ENCODE peak calls at places on chromosomes 7 and 10, in five cellular contexts. One of them, this sample, is unnamed.

GRCh38 chr10:90751107-90751997 is 106.5 kb downstream of the HTR7 start:
- DNase-seq in NCI-H1092: peak; percentile 9
- DNase-seq in smooth muscle cell of the brain vasculature: no peak
- DNase-seq in foreskin fibroblast: peak; percentile 62
- DNase-seq in NCI-H187: no peak
- DNase-seq in this sample: peak; percentile 59

GRCh38 chr7:123366991-123367390 is 167.2 kb upstream of the SLC13A1 start:
- DNase-seq in smooth muscle cell of the brain vasculature: no peak
- DNase-seq in foreskin fibroblast: no peak
- DNase-seq in NCI-H187: no peak
- DNase-seq in NCI-H1092: peak; percentile 16
- DNase-seq in this sample: no peak

GRCh38 chr10:123140164-123140982 is 4.6 kb downstream of the HMX3 start:
- DNase-seq in NCI-H1092: no peak
- DNase-seq in foreskin fibroblast: no peak
- DNase-seq in smooth muscle cell of the brain vasculature: no peak
- DNase-seq in NCI-H187: no peak
- DNase-seq in this sample: no peak

GRCh38 chr10:35813219-35813618 is 171.1 kb upstream of the FZD8 start:
- DNase-seq in NCI-H1092: no peak
- DNase-seq in foreskin fibroblast: no peak
- DNase-seq in smooth muscle cell of the brain vasculature: no peak
- DNase-seq in NCI-H187: no peak
- DNase-seq in this sample: no peak

GRCh38 chr10:86663576-86664369 is 4.5 kb upstream of the LDB3 start:
- DNase-seq in NCI-H1092: no peak
- DNase-seq in foreskin fibroblast: peak; percentile 40
- DNase-seq in smooth muscle cell of the brain vasculature: no peak
- DNase-seq in NCI-H187: no peak
- DNase-seq in this sample: no peak

GRCh38 chr7:84372155-84372621 is 177.6 kb upstream of the SEMA3A start:
- DNase-seq in smooth muscle cell of the brain vasculature: no peak
- DNase-seq in foreskin fibroblast: peak; percentile 93
- DNase-seq in NCI-H187: no peak
- DNase-seq in NCI-H1092: no peak
- DNase-seq in this sample: peak; percentile 86

GRCh38 chr10:70399177-70399576 is 4.8 kb upstream of the EIF4EBP2 start:
- DNase-seq in NCI-H1092: no peak
- DNase-seq in NCI-H187: no peak
- DNase-seq in smooth muscle cell of the brain vasculature: no peak
- DNase-seq in foreskin fibroblast: no peak
- DNase-seq in this sample: no peak

GRCh38 chr7:128841171-128841690 is 11.0 kb downstream of the FLNC start:
- DNase-seq in NCI-H1092: no peak
- DNase-seq in smooth muscle cell of the brain vasculature: no peak
- DNase-seq in NCI-H187: no peak
- DNase-seq in foreskin fibroblast: no peak
- DNase-seq in this sample: no peak

GRCh38 chr7:1548438-1548831 is 7.6 kb downstream of the TMEM184A start:
- DNase-seq in foreskin fibroblast: no peak
- DNase-seq in NCI-H1092: no peak
- DNase-seq in NCI-H187: no peak
- DNase-seq in smooth muscle cell of the brain vasculature: no peak
- DNase-seq in this sample: no peak

GRCh38 chr10:25177754-25178135 is 2.9 kb downstream of the GPR158 start:
- DNase-seq in NCI-H187: no peak
- DNase-seq in foreskin fibroblast: no peak
- DNase-seq in NCI-H1092: no peak
- DNase-seq in smooth muscle cell of the brain vasculature: no peak
- DNase-seq in this sample: peak; percentile 9

GRCh38 chr7:14395860-14396259 is 406.4 kb upstream of the ETV1 start:
- DNase-seq in smooth muscle cell of the brain vasculature: no peak
- DNase-seq in foreskin fibroblast: no peak
- DNase-seq in NCI-H1092: no peak
- DNase-seq in NCI-H187: no peak
- DNase-seq in this sample: no peak

GRCh38 chr10:105188737-105189463 is 547.8 kb downstream of the SORCS3 start:
- DNase-seq in foreskin fibroblast: peak; percentile 85
- DNase-seq in NCI-H1092: no peak
- DNase-seq in smooth muscle cell of the brain vasculature: no peak
- DNase-seq in NCI-H187: no peak
- DNase-seq in this sample: peak; percentile 1

GRCh38 chr7:44375926-44376342 is 50.5 kb upstream of the CAMK2B start:
- DNase-seq in foreskin fibroblast: no peak
- DNase-seq in NCI-H1092: no peak
- DNase-seq in NCI-H187: no peak
- DNase-seq in smooth muscle cell of the brain vasculature: no peak
- DNase-seq in this sample: no peak

GRCh38 chr10:6504296-6504695 is 75.8 kb downstream of the PRKCQ start:
- DNase-seq in smooth muscle cell of the brain vasculature: no peak
- DNase-seq in NCI-H1092: no peak
- DNase-seq in NCI-H187: no peak
- DNase-seq in foreskin fibroblast: no peak
- DNase-seq in this sample: no peak

GRCh38 chr10:77692782-77693181 is 55.2 kb upstream of the KCNMA1 start:
- DNase-seq in NCI-H187: no peak
- DNase-seq in NCI-H1092: no peak
- DNase-seq in foreskin fibroblast: peak; percentile 74
- DNase-seq in smooth muscle cell of the brain vasculature: no peak
- DNase-seq in this sample: peak; percentile 52

GRCh38 chr7:121329460-121330052 is 756 bp downstream of the WNT16 start:
- DNase-seq in NCI-H187: peak; percentile 11
- DNase-seq in foreskin fibroblast: peak; percentile 61
- DNase-seq in smooth muscle cell of the brain vasculature: no peak
- DNase-seq in NCI-H1092: peak; percentile 26
- DNase-seq in this sample: no peak

GRCh38 chr7:28579571-28579970 is 167.3 kb downstream of the CREB5 start:
- DNase-seq in smooth muscle cell of the brain vasculature: no peak
- DNase-seq in foreskin fibroblast: no peak
- DNase-seq in NCI-H187: no peak
- DNase-seq in NCI-H1092: no peak
- DNase-seq in this sample: no peak

GRCh38 chr10:31774291-31774900 is 154.2 kb downstream of the ARHGAP12 start:
- DNase-seq in NCI-H1092: peak; percentile 50
- DNase-seq in NCI-H187: no peak
- DNase-seq in foreskin fibroblast: peak; percentile 53
- DNase-seq in smooth muscle cell of the brain vasculature: no peak
- DNase-seq in this sample: no peak

GRCh38 chr10:34622914-34623313 is 192.2 kb downstream of the PARD3 start:
- DNase-seq in foreskin fibroblast: no peak
- DNase-seq in NCI-H187: no peak
- DNase-seq in smooth muscle cell of the brain vasculature: no peak
- DNase-seq in NCI-H1092: no peak
- DNase-seq in this sample: no peak

GRCh38 chr7:127822822-127823508 is 171.0 kb downstream of the SND1 start:
- DNase-seq in foreskin fibroblast: no peak
- DNase-seq in NCI-H187: no peak
- DNase-seq in smooth muscle cell of the brain vasculature: no peak
- DNase-seq in NCI-H1092: no peak
- DNase-seq in this sample: no peak

GRCh38 chr10:91856637-91857036 is 52.6 kb downstream of the FGFBP3 start:
- DNase-seq in NCI-H1092: no peak
- DNase-seq in NCI-H187: no peak
- DNase-seq in smooth muscle cell of the brain vasculature: no peak
- DNase-seq in foreskin fibroblast: peak; percentile 15
- DNase-seq in this sample: peak; percentile 44

GRCh38 chr7:17716816-17717215 is 223.5 kb downstream of the SNX13 start:
- DNase-seq in foreskin fibroblast: no peak
- DNase-seq in NCI-H187: no peak
- DNase-seq in NCI-H1092: no peak
- DNase-seq in smooth muscle cell of the brain vasculature: no peak
- DNase-seq in this sample: no peak

GRCh38 chr7:50807026-50807730 is 24.5 kb upstream of the GRB10 start:
- DNase-seq in NCI-H1092: no peak
- DNase-seq in foreskin fibroblast: no peak
- DNase-seq in smooth muscle cell of the brain vasculature: no peak
- DNase-seq in NCI-H187: no peak
- DNase-seq in this sample: no peak

GRCh38 chr7:7210475-7211237 is 28.3 kb downstream of the C1GALT1 start:
- DNase-seq in NCI-H1092: no peak
- DNase-seq in foreskin fibroblast: no peak
- DNase-seq in smooth muscle cell of the brain vasculature: no peak
- DNase-seq in NCI-H187: no peak
- DNase-seq in this sample: no peak

GRCh38 chr10:114487815-114488536 is 83.7 kb upstream of the AFAP1L2 start:
- DNase-seq in NCI-H187: no peak
- DNase-seq in foreskin fibroblast: no peak
- DNase-seq in smooth muscle cell of the brain vasculature: no peak
- DNase-seq in NCI-H1092: no peak
- DNase-seq in this sample: no peak

GRCh38 chr7:143279186-143280098 is 5.3 kb upstream of the TMEM139 start:
- DNase-seq in NCI-H1092: no peak
- DNase-seq in NCI-H187: no peak
- DNase-seq in foreskin fibroblast: peak; percentile 49
- DNase-seq in smooth muscle cell of the brain vasculature: peak; percentile 12
- DNase-seq in this sample: peak; percentile 94

GRCh38 chr7:24669971-24670591 is 87.2 kb downstream of the GSDME start:
- DNase-seq in NCI-H1092: no peak
- DNase-seq in smooth muscle cell of the brain vasculature: no peak
- DNase-seq in foreskin fibroblast: no peak
- DNase-seq in NCI-H187: no peak
- DNase-seq in this sample: peak; percentile 37

GRCh38 chr7:47520408-47520807 is 61.5 kb downstream of the TNS3 start:
- DNase-seq in smooth muscle cell of the brain vasculature: no peak
- DNase-seq in NCI-H187: no peak
- DNase-seq in foreskin fibroblast: peak; percentile 92
- DNase-seq in NCI-H1092: no peak
- DNase-seq in this sample: peak; percentile 95

GRCh38 chr7:85135931-85136330 is 50.9 kb downstream of the SEMA3D start:
- DNase-seq in smooth muscle cell of the brain vasculature: no peak
- DNase-seq in NCI-H187: no peak
- DNase-seq in NCI-H1092: no peak
- DNase-seq in foreskin fibroblast: peak; percentile 74
- DNase-seq in this sample: peak; percentile 75

GRCh38 chr7:46068159-46068558 is 147.1 kb upstream of the IGFBP3 start:
- DNase-seq in NCI-H1092: no peak
- DNase-seq in smooth muscle cell of the brain vasculature: no peak
- DNase-seq in NCI-H187: no peak
- DNase-seq in foreskin fibroblast: no peak
- DNase-seq in this sample: no peak

GRCh38 chr7:93043393-93043985 is 74.3 kb downstream of the SAMD9 start:
- DNase-seq in smooth muscle cell of the brain vasculature: peak; percentile 50
- DNase-seq in NCI-H187: no peak
- DNase-seq in foreskin fibroblast: peak; percentile 94
- DNase-seq in NCI-H1092: no peak
- DNase-seq in this sample: peak; percentile 83

GRCh38 chr7:128796325-128796724 is 4.6 kb downstream of the CCDC136 start:
- DNase-seq in foreskin fibroblast: peak; percentile 57
- DNase-seq in smooth muscle cell of the brain vasculature: no peak
- DNase-seq in NCI-H187: no peak
- DNase-seq in NCI-H1092: no peak
- DNase-seq in this sample: peak; percentile 92

GRCh38 chr7:130290745-130291144 is 2.2 kb upstream of the CPA4 start:
- DNase-seq in NCI-H1092: no peak
- DNase-seq in foreskin fibroblast: peak; percentile 70
- DNase-seq in smooth muscle cell of the brain vasculature: no peak
- DNase-seq in NCI-H187: no peak
- DNase-seq in this sample: peak; percentile 67